ENCODE peak calls at places on chromosomes 16 and 17, in four cellular contexts. Q is glutamatergic neuron; L is T-cell; E is activated CD4-positive, alpha-beta T cell treated with anti-CD3 and anti-CD28 coated beads, Interleukin-2, amount 50 U/mL, for 48 hours. P is an unnamed sample.
A peak's percentile ranks its signal among the peaks of the same experiment; 100 is the strongest.

GRCh38 chr16:23148166-23148512 is 1.1 kb downstream of the USP31 start:
- DNase-seq in L (no peak), Q (no peak), E (no peak), P (no peak)

GRCh38 chr16:880471-881171 is 80.1 kb upstream of the GNG13 start:
- DNase-seq in E (no peak), L (no peak), Q (no peak), P (no peak)

GRCh38 chr16:23432176-23433128 is 20.5 kb downstream of the COG7 start:
- DNase-seq in E (no peak), L (no peak), Q (no peak), P (no peak)

GRCh38 chr17:78823282-78824046 is 17.1 kb downstream of the USP36 start:
- DNase-seq in E (no peak), Q (no peak), L (no peak), P (no peak)

GRCh38 chr17:4364622-4365041 is 1.8 kb downstream of the UBE2G1 start:
- DNase-seq in E (no peak), L (no peak), Q (no peak), P (no peak)

GRCh38 chr16:75486014-75486404 is 9.2 kb downstream of the CHST6 start:
- DNase-seq in L (no peak), Q (no peak), E (no peak), P (no peak)

GRCh38 chr16:31216552-31217530 is at the start of gene PYDC1:
- DNase-seq in L (no peak), Q (peak; percentile 32), E (no peak), P (no peak)

GRCh38 chr16:83734136-83734535 is 73.6 kb upstream of the HSBP1 start:
- DNase-seq in Q (no peak), E (no peak), L (no peak), P (no peak)

GRCh38 chr17:46020023-46020735 is 21.1 kb downstream of the STH start:
- DNase-seq in L (peak; percentile 79), E (peak; percentile 56), Q (no peak), P (peak; percentile 30)

GRCh38 chr17:2860883-2861282 is 64.6 kb downstream of the RAP1GAP2 start:
- DNase-seq in Q (no peak), L (no peak), E (no peak), P (no peak)

GRCh38 chr16:79090966-79091365 is 509.6 kb downstream of the MAF start:
- DNase-seq in L (no peak), Q (no peak), E (no peak), P (no peak)

GRCh38 chr16:71568541-71568940 is 8.4 kb downstream of the TAT start:
- DNase-seq in Q (no peak), E (no peak), L (no peak), P (no peak)

GRCh38 chr16:57427824-57428223 is 19.4 kb downstream of the CIAPIN1 start:
- DNase-seq in L (no peak), Q (no peak), E (no peak), P (no peak)

GRCh38 chr16:28491080-28491969 is 549 bp downstream of the CLN3 start:
- DNase-seq in E (no peak), L (no peak), Q (peak; percentile 38), P (no peak)

GRCh38 chr17:32111141-32111771 is 31.0 kb upstream of the RHOT1 start:
- DNase-seq in L (peak; percentile 23), E (peak; percentile 28), Q (peak; percentile 40), P (peak; percentile 5)

GRCh38 chr17:63911657-63912100 is 621 bp upstream of the CSHL1 start:
- DNase-seq in Q (peak; percentile 66), L (peak; percentile 47), E (peak; percentile 72), P (peak; percentile 12)

GRCh38 chr16:66344533-66345145 is 21.9 kb upstream of the CDH5 start:
- DNase-seq in L (peak; percentile 10), Q (no peak), E (peak; percentile 18), P (no peak)

GRCh38 chr17:35577826-35578194 is 561 bp downstream of the PEX12 start:
- DNase-seq in Q (no peak), E (no peak), L (no peak), P (no peak)

GRCh38 chr16:23149267-23149992 is at the start of gene USP31:
- DNase-seq in E (peak; percentile 89), L (peak; percentile 84), Q (peak; percentile 98), P (peak; percentile 82)

GRCh38 chr17:55661359-55661758 is 61.3 kb downstream of the TMEM100 start:
- DNase-seq in Q (no peak), L (no peak), E (no peak), P (no peak)

GRCh38 chr17:64784353-64784798 is 122.3 kb upstream of the SMURF2 start:
- DNase-seq in Q (no peak), E (no peak), L (no peak), P (no peak)

GRCh38 chr16:27638833-27639587 is 89.1 kb downstream of the KATNIP start:
- DNase-seq in Q (no peak), E (no peak), L (no peak), P (no peak)

GRCh38 chr17:75976175-75976848 is 2.7 kb downstream of the ACOX1 start:
- DNase-seq in E (no peak), L (no peak), Q (no peak), P (no peak)

GRCh38 chr16:24116989-24117388 is 139.1 kb upstream of the CACNG3 start:
- DNase-seq in E (no peak), Q (no peak), L (no peak), P (no peak)